ENCODE peak calls at places on chromosome 14, in ten cellular contexts. F, R, S, I, P, A, M, N, J and O are unnamed samples.

GRCh38 chr14:68013326-68013725 is 193.7 kb downstream of the RAD51B start:
- DNase-seq in F (no peak), R (no peak), S (no peak), I (no peak), P (no peak), A (no peak), M (no peak), N (no peak), J (no peak), O (no peak)

GRCh38 chr14:68576496-68577244 is 216.2 kb downstream of the ZFP36L1 start:
- DNase-seq in F (no peak), R (peak), S (no peak), I (no peak), P (no peak), A (no peak), M (peak), N (no peak), J (peak), O (no peak)

GRCh38 chr14:38210587-38211257 is 3.0 kb downstream of the SSTR1 start:
- DNase-seq in F (peak), R (peak), S (peak), I (no peak), P (no peak), A (no peak), M (no peak), N (no peak), J (peak), O (no peak)

GRCh38 chr14:20630340-20631022 is 11.0 kb downstream of the OR6S1 start:
- DNase-seq in F (no peak), R (peak), S (no peak), I (peak), P (peak), A (peak), M (peak), N (no peak), J (peak), O (no peak)

GRCh38 chr14:31902002-31902401 is 175.1 kb upstream of the ARHGAP5 start:
- DNase-seq in F (no peak), R (no peak), S (no peak), I (peak), P (peak), A (no peak), M (no peak), N (no peak), J (no peak), O (no peak)

GRCh38 chr14:32329146-32329545 is at the start of gene AKAP6:
- DNase-seq in F (no peak), R (peak), S (no peak), I (peak), P (no peak), A (no peak), M (no peak), N (no peak), J (no peak), O (no peak)

GRCh38 chr14:34368115-34368970 is 93.7 kb downstream of the SPTSSA start:
- DNase-seq in F (no peak), R (peak), S (no peak), I (no peak), P (no peak), A (peak), M (no peak), N (no peak), J (peak), O (no peak)

GRCh38 chr14:54256156-54256555 is 140.7 kb upstream of the CDKN3 start:
- DNase-seq in F (no peak), R (no peak), S (no peak), I (no peak), P (no peak), A (no peak), M (no peak), N (no peak), J (no peak), O (no peak)

GRCh38 chr14:23068792-23069412 is 11.6 kb upstream of the CDH24 start:
- DNase-seq in F (peak), R (peak), S (peak), I (peak), P (peak), A (peak), M (peak), N (peak), J (peak), O (peak)

GRCh38 chr14:93078830-93079229 is 36.9 kb downstream of the ITPK1 start:
- DNase-seq in F (no peak), R (peak), S (no peak), I (no peak), P (no peak), A (no peak), M (no peak), N (no peak), J (peak), O (no peak)

GRCh38 chr14:76500011-76500410 is 124.1 kb downstream of the ESRRB start:
- DNase-seq in F (peak), R (peak), S (no peak), I (peak), P (no peak), A (no peak), M (no peak), N (no peak), J (peak), O (no peak)

GRCh38 chr14:50475460-50475859 is 56.9 kb downstream of the MAP4K5 start:
- DNase-seq in F (no peak), R (peak), S (no peak), I (peak), P (no peak), A (no peak), M (no peak), N (no peak), J (peak), O (no peak)

GRCh38 chr14:101518611-101519048 is 42.7 kb upstream of the DIO3 start:
- DNase-seq in F (no peak), R (no peak), S (peak), I (no peak), P (no peak), A (peak), M (no peak), N (peak), J (no peak), O (no peak)

GRCh38 chr14:21300892-21301291 is 21.0 kb downstream of the RPGRIP1 start:
- DNase-seq in F (no peak), R (peak), S (no peak), I (peak), P (no peak), A (no peak), M (no peak), N (no peak), J (no peak), O (no peak)

GRCh38 chr14:21104448-21105060 is 3.7 kb downstream of the TMEM253 start:
- DNase-seq in F (peak), R (peak), S (peak), I (peak), P (no peak), A (peak), M (peak), N (peak), J (peak), O (peak)

GRCh38 chr14:104096751-104097700 is 11.5 kb downstream of the ASPG start:
- DNase-seq in F (peak), R (no peak), S (peak), I (no peak), P (no peak), A (no peak), M (no peak), N (no peak), J (no peak), O (no peak)

GRCh38 chr14:60565211-60565610 is 56.3 kb downstream of the SIX6 start:
- DNase-seq in F (no peak), R (peak), S (no peak), I (no peak), P (no peak), A (no peak), M (no peak), N (no peak), J (peak), O (no peak)

GRCh38 chr14:32702571-32702970 is 236.1 kb upstream of the NPAS3 start:
- DNase-seq in F (peak), R (no peak), S (peak), I (peak), P (no peak), A (peak), M (no peak), N (peak), J (no peak), O (no peak)

GRCh38 chr14:101120636-101121398 is 217.3 kb upstream of the RTL1 start:
- DNase-seq in F (peak), R (no peak), S (peak), I (no peak), P (no peak), A (peak), M (no peak), N (no peak), J (no peak), O (peak)

GRCh38 chr14:89973234-89973823 is 17.6 kb downstream of the TDP1 start:
- DNase-seq in F (peak), R (peak), S (peak), I (peak), P (peak), A (peak), M (peak), N (peak), J (peak), O (peak)

GRCh38 chr14:51069065-51069464 is 25.8 kb downstream of the TRIM9 start:
- DNase-seq in F (no peak), R (peak), S (no peak), I (peak), P (no peak), A (no peak), M (no peak), N (no peak), J (no peak), O (no peak)

GRCh38 chr14:102472815-102473158 is 36.8 kb downstream of the ANKRD9 start:
- DNase-seq in F (no peak), R (no peak), S (no peak), I (no peak), P (no peak), A (no peak), M (no peak), N (no peak), J (no peak), O (no peak)

GRCh38 chr14:101020971-101021370 is 117.4 kb upstream of the RTL1 start:
- DNase-seq in F (peak), R (no peak), S (no peak), I (no peak), P (no peak), A (peak), M (no peak), N (no peak), J (no peak), O (no peak)

GRCh38 chr14:30283822-30284446 is 275.0 kb upstream of the G2E3 start:
- DNase-seq in F (no peak), R (peak), S (no peak), I (peak), P (no peak), A (peak), M (peak), N (no peak), J (peak), O (peak)

GRCh38 chr14:75549169-75549568 is 26.9 kb downstream of the BATF start:
- DNase-seq in F (no peak), R (no peak), S (no peak), I (no peak), P (no peak), A (no peak), M (no peak), N (no peak), J (no peak), O (no peak)

GRCh38 chr14:100765991-100766390 is 39.3 kb downstream of the DLK1 start:
- DNase-seq in F (no peak), R (no peak), S (no peak), I (no peak), P (no peak), A (no peak), M (no peak), N (no peak), J (no peak), O (no peak)

GRCh38 chr14:65024957-65025356 is 38.3 kb downstream of the FNTB start:
- DNase-seq in F (no peak), R (no peak), S (no peak), I (no peak), P (no peak), A (no peak), M (no peak), N (no peak), J (no peak), O (no peak)

GRCh38 chr14:104369208-104369607 is 210.4 kb upstream of the C14orf180 start:
- DNase-seq in F (peak), R (no peak), S (peak), I (no peak), P (no peak), A (no peak), M (no peak), N (no peak), J (no peak), O (no peak)

GRCh38 chr14:73269729-73270651 is 32.7 kb downstream of the PAPLN start:
- DNase-seq in F (peak), R (peak), S (peak), I (no peak), P (no peak), A (peak), M (no peak), N (no peak), J (peak), O (no peak)
- H3K4me3 ChIP-seq in F (peak), R (peak), S (peak), I (no peak), P (no peak), A (peak), M (no peak), N (peak), J (peak), O (no peak)

GRCh38 chr14:91366749-91367148 is 50.9 kb downstream of the CCDC88C start:
- DNase-seq in F (no peak), R (no peak), S (no peak), I (no peak), P (no peak), A (no peak), M (no peak), N (no peak), J (no peak), O (no peak)

GRCh38 chr14:91361236-91361811 is 56.3 kb downstream of the CCDC88C start:
- DNase-seq in F (peak), R (no peak), S (no peak), I (no peak), P (no peak), A (no peak), M (no peak), N (no peak), J (peak), O (no peak)

GRCh38 chr14:91365552-91365951 is 52.1 kb downstream of the CCDC88C start:
- DNase-seq in F (no peak), R (no peak), S (no peak), I (no peak), P (no peak), A (no peak), M (no peak), N (no peak), J (no peak), O (no peak)

GRCh38 chr14:91364524-91365270 is 52.9 kb downstream of the CCDC88C start:
- DNase-seq in F (peak), R (no peak), S (no peak), I (no peak), P (no peak), A (no peak), M (no peak), N (no peak), J (no peak), O (no peak)

GRCh38 chr14:91363776-91364523 is 53.7 kb downstream of the CCDC88C start:
- DNase-seq in F (peak), R (no peak), S (no peak), I (no peak), P (no peak), A (no peak), M (no peak), N (no peak), J (no peak), O (no peak)
- H3K4me3 ChIP-seq in F (no peak), R (no peak), S (no peak), I (no peak), P (no peak), A (no peak), M (no peak), N (no peak), J (no peak), O (no peak)

GRCh38 chr14:39370415-39370814 is 61.8 kb downstream of the FBXO33 start:
- DNase-seq in F (no peak), R (no peak), S (no peak), I (no peak), P (no peak), A (no peak), M (no peak), N (no peak), J (no peak), O (no peak)

GRCh38 chr14:39376671-39377403 is 55.4 kb downstream of the FBXO33 start:
- DNase-seq in F (no peak), R (peak), S (no peak), I (peak), P (no peak), A (no peak), M (no peak), N (no peak), J (peak), O (peak)

GRCh38 chr14:39369029-39369428 is 63.2 kb downstream of the FBXO33 start:
- DNase-seq in F (no peak), R (no peak), S (no peak), I (peak), P (no peak), A (no peak), M (no peak), N (no peak), J (no peak), O (no peak)

GRCh38 chr14:39374846-39375245 is 57.4 kb downstream of the FBXO33 start:
- DNase-seq in F (no peak), R (peak), S (no peak), I (no peak), P (no peak), A (no peak), M (no peak), N (no peak), J (peak), O (no peak)

GRCh38 chr14:39372656-39373055 is 59.6 kb downstream of the FBXO33 start:
- DNase-seq in F (no peak), R (peak), S (no peak), I (no peak), P (no peak), A (no peak), M (no peak), N (no peak), J (peak), O (no peak)
- H3K4me3 ChIP-seq in F (no peak), R (no peak), S (no peak), I (no peak), P (no peak), A (no peak), M (no peak), N (no peak), J (no peak), O (no peak)

DNA sequence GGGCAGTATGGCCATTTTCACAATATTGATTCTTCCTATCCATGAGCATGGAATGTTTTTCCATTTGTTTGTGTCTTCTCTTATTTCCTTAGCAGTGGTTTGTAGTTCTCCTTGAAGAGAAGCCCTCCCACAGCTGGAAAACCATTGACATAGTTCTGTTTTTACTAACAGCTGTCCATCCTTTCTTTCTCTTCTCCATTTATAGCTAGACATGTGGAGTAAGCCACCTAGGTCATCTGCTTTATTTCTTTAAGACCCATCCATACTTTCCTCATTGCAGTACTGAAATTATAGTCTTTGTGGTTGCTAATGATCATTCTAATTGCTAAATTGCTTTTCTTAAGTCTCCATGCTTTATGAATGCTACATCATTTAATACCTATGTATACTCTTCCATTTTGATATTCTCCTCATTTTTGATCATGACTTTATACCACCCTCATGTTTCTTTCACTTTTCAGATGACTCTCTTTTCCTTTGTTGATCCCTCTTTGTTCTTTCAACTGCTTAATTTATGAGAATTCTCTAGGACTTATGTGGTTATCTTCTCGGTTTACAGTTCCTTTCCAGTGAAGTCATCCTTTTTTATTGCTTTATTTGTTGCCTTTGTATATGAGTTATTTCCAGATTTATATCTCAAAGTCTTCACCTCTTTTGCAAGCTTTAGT is 114.2 kb downstream of the PCNX1 start:
- DNase-seq in F (no peak), R (peak), S (no peak), I (peak), P (no peak), A (no peak), M (no peak), N (no peak), J (peak), O (no peak)
- H3K4me3 ChIP-seq in F (no peak), R (no peak), S (no peak), I (no peak), P (no peak), A (no peak), M (no peak), N (no peak), J (no peak), O (no peak)

DNA sequence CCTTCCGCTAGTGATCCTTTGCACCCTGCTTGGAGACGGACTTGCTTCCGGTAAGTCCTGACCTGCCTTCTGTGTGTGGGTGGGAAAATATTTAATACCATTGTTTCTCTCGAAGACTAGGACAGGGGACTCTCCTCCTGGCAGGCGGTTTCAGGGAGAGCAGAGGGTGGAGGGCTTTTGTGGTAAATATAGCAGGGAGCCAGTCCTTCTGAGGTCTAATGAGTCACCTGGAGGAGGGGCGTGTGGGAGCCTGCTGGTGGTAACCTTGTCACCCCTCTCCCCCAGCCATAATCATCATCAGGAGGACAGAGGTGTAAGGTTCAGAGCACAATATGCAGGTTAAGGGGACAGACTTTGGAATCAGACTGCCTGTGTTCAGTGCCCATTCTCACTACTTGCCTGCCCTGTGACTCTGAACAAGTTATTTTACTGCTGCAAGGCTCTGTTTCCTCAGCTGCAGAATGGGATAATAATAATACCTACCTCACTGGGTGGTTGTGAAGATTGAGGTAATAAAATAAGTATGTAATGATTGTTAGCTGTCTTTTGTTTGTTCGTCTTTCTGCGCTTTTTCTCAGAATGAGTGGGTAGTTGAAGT is 47.4 kb downstream of the SUSD6 start:
- DNase-seq in F (no peak), R (no peak), S (no peak), I (no peak), P (no peak), A (no peak), M (no peak), N (no peak), J (peak), O (no peak)
- H3K4me3 ChIP-seq in F (peak), R (no peak), S (no peak), I (no peak), P (peak), A (no peak), M (no peak), N (no peak), J (no peak), O (no peak)

DNA sequence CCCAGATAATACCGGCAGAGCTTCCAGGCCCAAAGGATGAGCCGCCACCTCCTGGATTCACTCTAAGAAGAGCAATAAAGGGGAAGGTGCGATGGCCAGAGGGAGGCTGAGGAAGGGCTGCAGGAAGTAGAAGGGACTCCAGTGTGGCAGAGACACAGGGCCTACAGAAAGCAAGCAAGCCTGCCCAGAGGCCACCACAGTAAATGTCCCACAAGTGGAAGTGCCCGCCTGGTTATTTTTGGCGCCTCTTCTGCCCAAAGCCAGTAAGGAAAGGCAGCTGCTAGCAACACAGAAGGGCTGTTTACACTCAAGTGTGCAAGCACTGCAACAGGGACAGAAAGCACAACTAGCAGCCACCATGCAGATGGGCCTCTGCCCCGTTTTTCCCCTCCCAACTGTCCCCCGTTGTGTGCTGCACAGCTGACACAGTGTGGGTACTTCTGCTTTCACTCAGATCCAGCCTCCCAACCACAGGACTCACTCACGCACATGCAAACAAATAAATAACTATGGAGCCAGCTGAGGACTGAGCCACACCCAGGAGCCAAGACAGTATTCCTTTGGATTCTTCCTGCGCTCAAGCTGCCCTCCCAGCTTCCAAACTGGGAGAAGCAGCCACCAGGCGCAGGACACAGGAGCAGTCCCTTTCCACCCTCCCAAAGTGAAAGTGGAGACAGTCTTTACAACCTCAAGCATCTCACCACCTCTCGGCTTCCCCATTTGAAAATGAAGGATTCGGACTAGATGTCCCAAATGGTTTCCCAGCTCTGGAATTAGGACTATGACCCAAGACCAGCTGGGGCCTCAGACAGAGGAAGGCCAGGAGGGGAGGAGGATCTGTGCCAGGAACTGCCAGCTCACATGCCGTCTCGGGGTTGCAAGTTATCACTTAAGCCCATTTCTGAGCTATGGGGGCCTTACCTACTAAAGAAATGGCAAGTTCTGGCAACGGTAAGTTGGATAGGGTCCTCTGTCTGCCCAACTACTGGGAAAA is 40.0 kb upstream of the PNMA1 start:
- DNase-seq in F (no peak), R (peak), S (no peak), I (no peak), P (no peak), A (peak), M (no peak), N (no peak), J (no peak), O (peak)
- H3K4me3 ChIP-seq in F (peak), R (peak), S (peak), I (no peak), P (peak), A (peak), M (peak), N (peak), J (no peak), O (peak)